ENCODE peak calls at places on chromosomes 11 and 22, in nine cellular contexts. S, Q, H, U, Y, X, A, M and G are unnamed samples.

GRCh38 chr11:111691176-111691575 is 75.0 kb downstream of the PPP2R1B start:
- DNase-seq in H (no peak), S (no peak), A (no peak), U (no peak), Q (no peak), X (no peak), M (no peak), Y (no peak), G (no peak)

GRCh38 chr11:103637250-103637649 is 399.2 kb upstream of the DDI1 start:
- DNase-seq in M (no peak), S (no peak), A (no peak), H (no peak), U (peak; percentile 5), Q (no peak), Y (no peak), X (no peak), G (no peak)

GRCh38 chr11:72236083-72236697 is 7.8 kb downstream of the PHOX2A start:
- DNase-seq in S (no peak), M (no peak), Y (no peak), U (no peak), A (no peak), H (no peak), Q (no peak), X (no peak), G (no peak)

GRCh38 chr11:64227405-64227956 is 1.4 kb downstream of the NUDT22 start:
- DNase-seq in M (no peak), S (no peak), Q (no peak), A (no peak), X (no peak), H (peak; percentile 74), U (no peak), Y (no peak), G (no peak)

GRCh38 chr22:29154364-29155048 is 51.2 kb upstream of the EMID1 start:
- DNase-seq in S (peak; percentile 89), Y (peak; percentile 25), A (peak; percentile 73), M (peak; percentile 88), X (peak; percentile 82), H (peak; percentile 94), Q (peak; percentile 44), U (peak; percentile 85), G (no peak)

GRCh38 chr11:10305262-10305963 is 540 bp downstream of the ADM start:
- DNase-seq in Q (peak; percentile 27), H (peak; percentile 90), U (peak; percentile 51), M (peak; percentile 68), S (peak; percentile 79), A (peak; percentile 35), X (no peak), Y (no peak), G (no peak)

GRCh38 chr11:11403763-11404725 is 51.0 kb upstream of the CSNK2A3 start:
- DNase-seq in U (peak; percentile 50), Q (peak; percentile 20), M (no peak), Y (no peak), H (no peak), S (no peak), A (peak; percentile 58), X (no peak), G (no peak)

GRCh38 chr22:31631381-31631780 is 30.6 kb downstream of the PISD start:
- DNase-seq in Y (no peak), A (no peak), S (no peak), X (no peak), M (no peak), H (peak; percentile 78), U (no peak), Q (no peak), G (no peak)

GRCh38 chr22:36873614-36874308 is 13.0 kb downstream of the NCF4 start:
- DNase-seq in U (peak; percentile 56), X (no peak), H (peak; percentile 85), M (no peak), Y (no peak), S (peak; percentile 82), A (no peak), Q (peak; percentile 33), G (no peak)
- TF ChIP-seq CTCF in U (peak; percentile 72), X (no peak), H (peak; percentile 40), M (no peak), Y (no peak), S (peak; percentile 55), A (peak; percentile 65), Q (peak; percentile 71), G (peak; percentile 75)

GRCh38 chr11:46499821-46500220 is 94.0 kb downstream of the AMBRA1 start:
- DNase-seq in H (no peak), X (no peak), Q (no peak), A (no peak), U (no peak), Y (no peak), M (no peak), S (no peak), G (no peak)
- H3K36me3 ChIP-seq in H (peaks cover 16% of the 10 kb centered on the region), X (peaks cover 14% of the 10 kb centered on the region), Q (peaks cover under 1% of the 10 kb centered on the region), A (peaks cover 11% of the 10 kb centered on the region), U (peaks cover under 1% of the 10 kb centered on the region), Y (peaks cover 9% of the 10 kb centered on the region), M (peaks cover 19% of the 10 kb centered on the region), S (peaks cover 4% of the 10 kb centered on the region), G (peaks cover 8% of the 10 kb centered on the region)

DNA sequence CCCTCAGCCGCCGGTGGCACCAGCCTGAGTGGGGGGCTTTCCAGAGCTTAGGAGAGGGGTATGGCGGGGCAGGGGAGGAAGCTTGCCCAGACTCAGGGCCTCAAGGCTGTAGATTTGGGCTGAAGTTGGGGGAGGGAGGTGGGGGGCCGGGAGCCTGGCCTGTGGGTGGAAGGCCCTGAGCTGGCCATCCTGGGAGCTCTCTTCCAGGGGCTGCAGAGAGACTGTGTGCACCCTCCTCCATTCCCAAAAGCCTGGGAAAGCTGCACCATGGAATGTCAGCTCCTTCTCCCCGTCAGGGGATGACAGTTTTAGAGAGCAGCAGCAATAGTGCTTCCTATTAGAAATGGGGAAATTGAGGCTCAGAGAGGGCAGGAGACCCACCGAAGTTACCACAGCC is 1.0 kb downstream of the SYT12 start:
- DNase-seq in Q (no peak), Y (no peak), A (no peak), H (no peak), S (no peak), M (no peak), U (no peak), X (no peak), G (no peak)
- H3K4me3 ChIP-seq in Q (peak overlapping the region; percentile 46), Y (peak overlapping the region; percentile 71), A (peak overlapping the region; percentile 64), H (peak overlapping the region; percentile 12), S (no peak overlapping the region), M (peak overlapping the region; percentile 65), U (peak overlapping the region; percentile 68), X (no peak overlapping the region), G (no peak overlapping the region)

GRCh38 chr22:20604776-20605221 is 97.4 kb downstream of the MED15 start:
- DNase-seq in S (no peak), U (peak; percentile 10), M (peak; percentile 41), Y (no peak), H (no peak), Q (no peak), X (no peak), A (no peak), G (peak; percentile 49)
- TF ChIP-seq CTCF in S (no peak), U (no peak), M (no peak), Y (no peak), H (no peak), Q (no peak), X (no peak), A (no peak), G (no peak)

DNA sequence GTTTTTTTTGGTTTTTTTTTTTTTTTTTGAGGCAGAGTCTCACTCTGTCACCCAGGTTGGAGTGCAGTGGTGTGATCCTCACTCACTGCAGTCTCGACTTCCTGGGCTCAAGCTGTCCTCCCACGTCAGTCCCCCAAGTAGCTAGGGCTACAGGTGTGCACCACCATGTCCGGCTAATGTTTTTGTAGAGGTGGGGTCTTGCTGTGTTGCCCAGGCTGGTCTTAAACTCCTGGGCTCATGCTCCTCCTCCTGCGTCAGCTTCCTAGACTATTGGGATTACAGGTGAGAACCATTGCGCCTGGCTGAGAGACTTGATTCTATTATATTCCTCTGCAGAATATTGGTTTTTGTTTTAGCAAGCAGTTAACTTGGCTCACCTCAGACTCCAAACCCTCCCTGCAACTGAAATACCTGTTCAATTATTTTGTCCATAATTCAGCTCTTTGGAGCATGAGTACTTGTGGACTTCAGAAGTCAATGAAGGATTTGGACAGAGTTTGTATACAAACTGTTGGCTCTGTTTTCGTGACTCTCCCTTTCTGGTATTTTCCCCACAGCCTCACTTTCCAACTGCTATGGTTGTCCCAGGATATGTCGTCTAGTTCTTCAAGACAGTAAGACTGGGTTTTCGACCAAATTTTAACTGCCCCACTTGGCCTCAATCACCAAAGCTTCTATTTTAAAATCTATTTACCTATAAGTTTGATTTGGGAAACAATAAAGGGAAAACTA is 69.1 kb upstream of the ADORA2A start:
- DNase-seq in H (no peak), M (no peak), U (no peak), A (no peak), X (no peak), S (no peak), Y (no peak), Q (no peak), G (no peak)
- H3K36me3 ChIP-seq in H (peaks cover 20% of the 10 kb centered on the region), M (peaks cover 66% of the 10 kb centered on the region), U (peaks cover 19% of the 10 kb centered on the region), A (peaks cover 26% of the 10 kb centered on the region), X (peaks cover 32% of the 10 kb centered on the region), S (no peaks in the 10 kb centered on the region), Y (peaks cover 2% of the 10 kb centered on the region), Q (peaks cover 33% of the 10 kb centered on the region), G (peaks cover 28% of the 10 kb centered on the region)

GRCh38 chr11:76151561-76152085 is 54.7 kb downstream of the WNT11 start:
- DNase-seq in A (no peak), H (no peak), S (no peak), X (no peak), U (no peak), Q (no peak), M (no peak), Y (no peak), G (no peak)
- H3K4me3 ChIP-seq in A (peak overlapping the region; percentile 66), H (no peak overlapping the region), S (no peak overlapping the region), X (no peak overlapping the region), U (peak overlapping the region; percentile 64), Q (no peak overlapping the region), M (no peak overlapping the region), Y (peak overlapping the region; percentile 75), G (no peak overlapping the region)

DNA sequence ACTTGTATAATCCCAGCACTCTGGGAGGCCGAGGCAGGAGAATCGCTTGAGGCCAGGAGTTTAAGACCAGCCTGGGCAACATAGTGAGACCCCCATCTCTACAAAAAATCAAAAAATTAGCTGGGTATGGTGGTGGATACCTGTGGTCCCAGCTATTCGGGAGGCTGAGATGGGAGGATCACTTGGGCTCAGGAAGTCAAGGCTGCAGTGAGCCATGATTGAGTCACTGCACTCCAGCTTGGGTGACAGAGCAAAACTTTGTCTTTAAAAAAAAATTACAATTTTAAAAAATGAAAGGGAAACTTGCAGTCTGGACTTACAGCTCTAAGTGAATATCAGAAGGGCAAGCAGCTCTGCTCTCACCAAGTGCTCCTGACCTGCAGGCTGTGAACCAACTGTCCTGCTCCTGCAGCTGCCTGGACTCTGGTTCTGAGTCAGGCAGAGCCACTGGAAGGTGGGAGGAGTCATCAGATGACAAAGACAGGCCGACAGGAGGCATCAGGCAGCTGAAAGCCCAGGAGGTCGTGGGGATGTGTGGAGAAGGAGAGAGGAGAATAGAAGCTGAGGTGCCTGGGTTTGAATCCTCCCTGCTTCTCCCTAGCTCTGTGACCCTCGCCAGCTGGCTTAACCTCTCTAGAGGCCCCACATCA is 9.6 kb downstream of the SMTNL1 start:
- DNase-seq in X (no peak), M (no peak), Q (peak; percentile 46), H (no peak), A (no peak), S (no peak), U (peak; percentile 67), Y (no peak), G (no peak)
- TF ChIP-seq CTCF in X (no peak), M (no peak), Q (peak; percentile 39), H (no peak), A (no peak), S (no peak), U (peak; percentile 41), Y (no peak), G (no peak)

GRCh38 chr11:60504219-60504618 is 11.0 kb upstream of the MS4A13 start:
- DNase-seq in Y (no peak), A (no peak), X (no peak), U (no peak), M (no peak), S (no peak), Q (no peak), H (no peak), G (no peak)
- H3K36me3 ChIP-seq in Y (no peaks in the 10 kb centered on the region), A (no peaks in the 10 kb centered on the region), X (no peaks in the 10 kb centered on the region), U (peaks cover 9% of the 10 kb centered on the region), M (no peaks in the 10 kb centered on the region), S (no peaks in the 10 kb centered on the region), Q (no peaks in the 10 kb centered on the region), H (no peaks in the 10 kb centered on the region), G (no peaks in the 10 kb centered on the region)